ENCODE peak calls at places on chromosomes 13 and 19, in six cellular contexts. T is left ventricle myocardium inferior, A is testis, L is fibroblast of lung, V is spleen, Y is suprapubic skin. X is an unnamed sample. For H3K4me1, the result is how much of the 10 kb centered on the place peaks cover.

GRCh38 chr13:79423801-79424642 is 18.0 kb upstream of the RBM26 start:
- DNase-seq in A (no peak), V (no peak), T (no peak), Y (no peak), L (peak), X (no peak)

GRCh38 chr19:31560771-31561080 is 211.5 kb upstream of the TSHZ3 start:
- DNase-seq in V (no peak), Y (no peak), A (no peak), T (no peak), L (no peak), X (no peak)

GRCh38 chr19:49168421-49168820 is 10.8 kb downstream of the TRPM4 start:
- DNase-seq in A (no peak), L (no peak), T (no peak), V (no peak), Y (no peak), X (no peak)

GRCh38 chr13:24670927-24671326 is 9.3 kb upstream of the ATP12A start:
- DNase-seq in T (no peak), L (peak), Y (no peak), A (no peak), V (no peak), X (no peak)

GRCh38 chr13:110236831-110237261 is 70.1 kb downstream of the COL4A1 start:
- DNase-seq in T (peak), L (no peak), A (peak), V (no peak), Y (no peak), X (no peak)

GRCh38 chr13:67742478-67742877 is 512.3 kb upstream of the PCDH9 start:
- DNase-seq in Y (no peak), V (no peak), A (no peak), T (no peak), L (peak), X (no peak)

GRCh38 chr13:23600534-23600933 is 30.3 kb downstream of the TNFRSF19 start:
- DNase-seq in V (no peak), T (no peak), L (no peak), A (no peak), Y (no peak), X (no peak)

GRCh38 chr13:108120332-108120731 is 95.0 kb downstream of the LIG4 start:
- DNase-seq in A (no peak), T (no peak), V (no peak), Y (no peak), L (no peak), X (no peak)

GRCh38 chr19:53577968-53578367 is 40.0 kb downstream of the ZNF331 start:
- DNase-seq in Y (no peak), L (no peak), A (no peak), V (no peak), T (no peak), X (no peak)

GRCh38 chr13:100363351-100363750 is 225.2 kb downstream of the GGACT start:
- DNase-seq in T (no peak), V (no peak), L (peak), Y (no peak), A (no peak), X (no peak)

DNA sequence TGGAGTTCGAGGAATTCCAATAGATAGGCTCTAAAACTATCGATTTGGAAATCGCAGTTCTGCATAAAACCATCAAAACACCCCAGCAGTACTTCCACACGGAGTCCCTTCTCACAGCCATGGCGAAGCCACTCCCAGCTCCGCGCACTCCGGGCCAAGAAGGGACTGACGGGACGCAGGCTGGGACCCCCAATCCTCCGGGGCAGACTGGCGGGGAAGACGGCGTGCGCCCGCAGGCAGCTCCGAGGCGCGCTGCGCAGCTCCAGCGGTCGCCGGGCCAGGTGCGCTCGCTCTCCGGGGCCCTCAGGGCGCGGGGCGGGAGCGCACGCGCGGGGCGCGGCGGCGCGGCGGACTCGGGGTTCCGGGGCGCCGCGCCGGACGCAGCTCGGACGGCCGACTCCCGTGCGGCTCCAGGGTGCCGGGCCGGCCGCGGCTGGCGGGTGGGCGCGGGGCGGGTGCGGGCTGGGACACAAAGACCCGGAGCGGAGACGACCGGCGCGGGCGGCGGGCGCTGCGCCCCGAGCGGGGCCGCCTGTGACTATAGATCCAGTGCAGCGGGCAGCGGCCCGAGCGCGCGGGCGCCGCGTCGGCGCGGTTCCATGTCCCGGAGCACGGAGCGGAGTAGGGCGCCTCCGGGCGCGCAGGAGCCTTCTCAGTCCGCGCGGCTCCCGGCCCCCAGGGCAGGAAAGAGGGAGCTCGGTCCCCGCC is 464 bp downstream of the EFNB2 start:
- DNase-seq in T (peak), V (peak), Y (peak), A (no peak), L (peak), X (no peak)
- H3K4me3 ChIP-seq in T (peak), V (peak), Y (peak), A (peak), L (peak), X (peak)

GRCh38 chr13:39016087-39016486 is 21.8 kb downstream of the PROSER1 start:
- DNase-seq in Y (no peak), L (no peak), A (no peak), V (no peak), T (no peak), X (no peak)

GRCh38 chr13:39013462-39013861 is 22.8 kb upstream of the STOML3 start:
- DNase-seq in A (no peak), L (no peak), T (no peak), Y (no peak), V (no peak), X (no peak)

GRCh38 chr13:39016789-39017188 is 21.1 kb downstream of the PROSER1 start:
- DNase-seq in Y (no peak), V (no peak), A (peak), T (no peak), L (no peak), X (no peak)

DNA sequence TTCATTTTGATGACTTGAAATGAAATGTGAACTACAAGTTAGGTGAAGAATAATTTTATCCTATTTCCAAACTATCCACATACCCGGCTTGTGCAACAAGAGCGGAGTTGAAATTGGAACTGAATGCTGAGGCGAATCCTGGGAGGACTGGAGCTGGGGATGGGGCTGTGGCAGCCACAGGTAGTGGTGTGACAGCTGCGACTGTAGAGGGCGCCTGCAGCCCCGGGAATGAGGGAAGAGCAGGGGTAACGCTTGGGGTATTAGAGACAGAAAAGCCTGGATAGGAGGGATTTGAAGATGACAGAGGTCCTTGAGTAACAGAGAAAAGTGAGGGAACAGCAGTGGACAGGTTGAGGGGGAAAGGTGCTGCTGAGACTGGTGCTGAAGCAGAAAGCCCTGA is 22.0 kb upstream of the STOML3 start:
- DNase-seq in T (no peak), A (no peak), L (no peak), V (no peak), Y (no peak), X (no peak)
- TF ChIP-seq CTCF in T (no peak), A (no peak), L (no peak), V (no peak), Y (no peak), X (no peak)

DNA sequence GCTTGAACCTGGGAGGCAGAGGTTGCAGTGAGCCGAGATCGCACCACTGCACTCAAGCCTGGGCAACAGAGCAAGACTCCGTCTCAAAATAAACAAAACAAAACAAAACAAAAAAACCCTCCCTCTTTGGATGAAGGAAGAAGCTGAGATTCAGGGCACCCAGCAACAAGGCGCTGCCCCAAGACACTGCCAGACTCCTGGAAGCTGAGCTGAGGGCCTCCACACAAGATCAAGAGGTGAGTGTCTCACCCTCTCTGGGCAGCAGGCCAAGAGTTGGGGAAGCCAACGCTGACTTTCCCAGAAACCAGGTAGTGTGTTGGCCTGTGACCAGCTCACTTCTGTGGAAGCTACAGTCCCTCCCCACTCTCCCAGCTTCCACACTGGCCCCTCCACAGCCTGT is 3.7 kb upstream of the TYROBP start:
- DNase-seq in Y (no peak), A (no peak), T (no peak), L (peak), V (peak), X (no peak)
- H3K4me1 ChIP-seq in Y (under half), A (under half), T (under half), L (under half), V (under half), X (under half)

GRCh38 chr19:11240008-11240444 is 607 bp downstream of the ANGPTL8 start:
- DNase-seq in L (no peak), A (no peak), Y (no peak), T (no peak), V (no peak), X (no peak)
- H3K4me3 ChIP-seq in L (no peak), A (no peak), Y (no peak), T (no peak), V (no peak), X (no peak)

GRCh38 chr13:104318121-104318520 is 1251.9 kb upstream of the SLC10A2 start:
- DNase-seq in A (no peak), L (peak), Y (no peak), T (no peak), V (no peak), X (no peak)
- TF ChIP-seq CTCF in A (no peak), L (peak), Y (no peak), T (peak), V (no peak), X (no peak)

DNA sequence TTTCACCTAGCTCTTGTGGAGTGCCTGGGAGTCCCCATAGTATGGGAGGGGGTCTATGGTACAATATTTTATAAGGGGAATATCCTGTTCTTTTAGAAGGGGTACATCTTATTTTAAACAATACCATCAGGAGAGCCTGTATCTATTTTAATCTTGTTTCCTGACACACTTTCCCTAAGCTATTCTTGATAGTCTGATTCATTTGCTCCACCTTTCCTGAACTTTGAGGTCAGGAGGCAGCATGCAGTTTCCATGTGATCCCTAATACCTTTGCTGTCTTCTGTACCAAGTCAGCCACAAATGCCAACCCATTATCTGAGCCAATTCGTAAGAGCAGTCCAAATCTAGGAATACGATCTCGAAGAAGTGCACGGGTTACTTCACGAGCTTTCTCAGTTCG is 86.2 kb downstream of the SLC25A15 start:
- DNase-seq in V (no peak), T (no peak), Y (no peak), A (no peak), L (no peak), X (no peak)
- H3K4me1 ChIP-seq in V (under half), T (under half), Y (under half), A (under half), L (under half), X (under half)

DNA sequence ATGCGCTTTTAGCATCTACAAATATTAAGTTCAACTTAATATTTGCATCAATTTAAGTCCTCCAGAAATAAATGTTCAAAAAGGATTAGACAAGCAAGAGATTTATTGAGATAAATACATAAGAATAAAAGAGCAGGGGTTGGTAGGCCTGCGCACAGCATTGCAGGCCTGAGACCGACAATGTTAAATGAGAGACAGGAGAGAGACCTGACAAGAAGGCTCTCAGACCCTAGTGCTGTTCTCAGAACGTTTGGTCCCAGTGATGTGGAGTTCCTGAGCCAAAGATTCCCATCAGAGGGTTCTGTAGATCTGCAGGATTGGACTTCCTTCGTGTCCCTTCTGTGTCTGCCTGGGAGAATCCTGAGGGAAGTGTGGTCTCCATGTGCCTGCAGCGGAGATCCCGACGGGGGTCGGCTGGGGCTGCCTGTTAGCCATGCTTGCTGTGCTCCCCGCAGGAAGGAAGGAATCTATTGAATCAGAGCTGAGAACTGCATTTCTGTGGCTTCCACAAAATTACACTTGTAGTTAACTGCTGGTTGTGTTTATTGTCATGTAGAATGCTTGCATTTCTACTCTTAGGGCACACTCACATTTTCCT is 369.9 kb upstream of the SLC10A2 start:
- DNase-seq in Y (no peak), T (no peak), L (no peak), A (no peak), V (no peak), X (no peak)
- H3K4me3 ChIP-seq in Y (no peak), T (no peak), L (no peak), A (no peak), V (no peak), X (no peak)

DNA sequence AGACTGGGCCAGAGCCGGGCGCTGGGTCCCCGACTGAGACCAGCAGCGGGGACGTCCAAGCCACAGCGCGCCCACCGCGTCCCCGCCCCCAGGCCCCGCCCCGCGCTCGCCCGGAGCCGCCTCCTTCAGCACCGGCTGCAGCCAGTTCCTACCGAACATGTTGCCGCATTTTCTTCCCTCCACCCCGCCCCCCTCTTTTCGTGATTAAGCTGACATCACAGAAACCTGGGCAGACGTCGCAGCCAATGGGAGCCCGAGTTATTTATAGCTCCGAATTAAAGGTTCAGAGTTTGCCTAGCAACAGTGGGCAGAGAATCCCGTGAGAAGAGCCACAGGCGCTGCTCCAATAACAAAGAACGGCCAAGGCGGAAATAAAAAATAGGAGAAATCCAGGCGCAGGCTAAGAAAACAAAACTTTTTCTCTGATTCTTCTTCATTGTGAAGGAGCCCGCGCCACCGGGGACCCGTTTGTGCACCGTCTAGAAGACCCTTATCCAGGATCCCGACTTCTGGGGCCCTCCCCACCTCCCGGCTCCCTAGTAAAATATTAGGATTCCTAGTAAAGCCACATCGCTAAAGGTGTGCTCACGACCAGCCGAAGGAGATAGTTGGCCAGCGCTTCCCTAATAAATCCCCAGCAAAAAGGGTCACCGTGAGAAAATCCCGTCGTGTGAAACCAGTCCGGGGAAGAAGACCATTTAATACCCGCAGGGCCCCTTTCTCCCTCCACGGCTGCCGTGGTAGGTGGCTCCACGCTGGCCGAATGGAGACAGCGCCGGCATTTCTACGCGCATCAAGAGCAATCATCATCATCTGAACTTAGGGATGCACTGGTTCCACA is 61.7 kb downstream of the SERP2 start:
- DNase-seq in L (peak), Y (peak), A (peak), T (peak), V (peak), X (peak)
- TF ChIP-seq CTCF in L (no peak), Y (no peak), A (no peak), T (no peak), V (no peak), X (no peak)

X was measured in thoracic aorta.